ENCODE peak calls at places on chromosome 10, in five cellular contexts. O, R, X, D and N are unnamed samples.

GRCh38 chr10:29533696-29534285 is 101.0 kb downstream of the SVIL start:
- DNase-seq in O (no peak), R (no peak), X (no peak), D (no peak), N (no peak)

GRCh38 chr10:128063736-128064614 is 62.2 kb downstream of the MKI67 start:
- DNase-seq in O (peak), R (no peak), X (no peak), D (no peak), N (no peak)

GRCh38 chr10:86687750-86688149 is 19.4 kb downstream of the LDB3 start:
- DNase-seq in O (no peak), R (no peak), X (no peak), D (peak), N (peak)

GRCh38 chr10:92891885-92892705 is 43.8 kb downstream of the EXOC6 start:
- DNase-seq in O (no peak), R (peak), X (peak), D (peak), N (peak)

GRCh38 chr10:88006261-88006660 is 142.8 kb downstream of the PTEN start:
- DNase-seq in O (no peak), R (no peak), X (no peak), D (no peak), N (no peak)

GRCh38 chr10:75472685-75473084 is 41.3 kb downstream of the LRMDA start:
- DNase-seq in O (peak), R (no peak), X (no peak), D (no peak), N (no peak)

GRCh38 chr10:99532687-99533495 is at the start of gene NKX2-3:
- DNase-seq in O (peak), R (no peak), X (no peak), D (no peak), N (no peak)

GRCh38 chr10:60848126-60848525 is 69.8 kb downstream of the CDK1 start:
- DNase-seq in O (no peak), R (no peak), X (no peak), D (peak), N (no peak)

GRCh38 chr10:58651040-58651439 is 138.4 kb downstream of the BICC1 start:
- DNase-seq in O (peak), R (no peak), X (peak), D (no peak), N (no peak)

GRCh38 chr10:43041422-43042342 is 35.2 kb upstream of the RET start:
- DNase-seq in O (no peak), R (peak), X (no peak), D (no peak), N (no peak)

GRCh38 chr10:15725603-15726002 is 5.9 kb upstream of the ITGA8 start:
- DNase-seq in O (peak), R (no peak), X (no peak), D (peak), N (no peak)

GRCh38 chr10:124174071-124174566 is 80.7 kb upstream of the CHST15 start:
- DNase-seq in O (no peak), R (no peak), X (no peak), D (no peak), N (no peak)

GRCh38 chr10:96470108-96470743 is 43.5 kb downstream of the TLL2 start:
- DNase-seq in O (no peak), R (peak), X (no peak), D (peak), N (no peak)

GRCh38 chr10:102312683-102313082 is 67.4 kb downstream of the GBF1 start:
- DNase-seq in O (no peak), R (no peak), X (no peak), D (no peak), N (no peak)

GRCh38 chr10:101289541-101289940 is 60.3 kb upstream of the LBX1 start:
- DNase-seq in O (no peak), R (no peak), X (no peak), D (no peak), N (no peak)

GRCh38 chr10:116278832-116279231 is 5.8 kb upstream of the GFRA1 start:
- DNase-seq in O (no peak), R (no peak), X (no peak), D (peak), N (no peak)

GRCh38 chr10:133391249-133391635 is 2.7 kb upstream of the MTG1 start:
- DNase-seq in O (no peak), R (peak), X (no peak), D (no peak), N (no peak)

GRCh38 chr10:24723788-24724380 is at the start of gene ARHGAP21:
- DNase-seq in O (peak), R (peak), X (no peak), D (peak), N (no peak)

GRCh38 chr10:51000164-51000563 is 74.1 kb upstream of the PRKG1 start:
- DNase-seq in O (no peak), R (no peak), X (no peak), D (no peak), N (peak)

GRCh38 chr10:130894485-130894884 is 417.0 kb downstream of the TCERG1L start:
- DNase-seq in O (no peak), R (no peak), X (no peak), D (no peak), N (no peak)

GRCh38 chr10:127299956-127300689 is 103.7 kb upstream of the INSYN2A start:
- DNase-seq in O (no peak), R (no peak), X (no peak), D (no peak), N (no peak)

GRCh38 chr10:44557596-44558191 is 172.8 kb upstream of the CXCL12 start:
- DNase-seq in O (no peak), R (no peak), X (peak), D (no peak), N (no peak)

GRCh38 chr10:33139191-33139646 is 181.2 kb upstream of the ITGB1 start:
- DNase-seq in O (no peak), R (no peak), X (no peak), D (no peak), N (no peak)

GRCh38 chr10:103917326-103918052 is 495 bp downstream of the STN1 start:
- DNase-seq in O (peak), R (no peak), X (peak), D (peak), N (no peak)

GRCh38 chr10:22437620-22438588 is 92.6 kb downstream of the SPAG6 start:
- DNase-seq in O (no peak), R (no peak), X (no peak), D (no peak), N (no peak)

GRCh38 chr10:129074939-129075338 is 392.1 kb upstream of the MGMT start:
- DNase-seq in O (no peak), R (no peak), X (no peak), D (no peak), N (no peak)

GRCh38 chr10:104336829-104337526 is 1.3 kb downstream of the ITPRIP start:
- DNase-seq in O (peak), R (no peak), X (no peak), D (no peak), N (no peak)

GRCh38 chr10:35545878-35546631 is 59.1 kb upstream of the GJD4 start:
- DNase-seq in O (no peak), R (no peak), X (no peak), D (no peak), N (no peak)

GRCh38 chr10:30434273-30435067 is 486 bp downstream of the MAP3K8 start:
- DNase-seq in O (peak), R (peak), X (no peak), D (peak), N (no peak)

GRCh38 chr10:69866688-69867461 is 65.2 kb downstream of the COL13A1 start:
- DNase-seq in O (no peak), R (no peak), X (peak), D (peak), N (no peak)

GRCh38 chr10:74063256-74063655 is 65.3 kb downstream of the VCL start:
- DNase-seq in O (no peak), R (no peak), X (no peak), D (no peak), N (no peak)